ENCODE peak calls at places on chromosomes 16 and 17, in four cellular contexts. Z is neural progenitor cell, T is adrenal gland, G is thoracic aorta. S is an unnamed sample. For H3K36me3 and H3K9me3, the result is how much of the 10 kb centered on the place peaks cover.

GRCh38 chr17:82252511-82253178 is 20.9 kb downstream of the CSNK1D start:
- DNase-seq in T (no peak), Z (no peak), G (no peak), S (no peak)

GRCh38 chr16:55912022-55912421 is 36.8 kb upstream of the CES5A start:
- DNase-seq in Z (no peak), T (no peak), G (no peak), S (no peak)

GRCh38 chr17:79401704-79402075 is 209.2 kb downstream of the RBFOX3 start:
- DNase-seq in Z (no peak), T (no peak), G (no peak), S (no peak)

GRCh38 chr16:14354561-14355351 is 275.3 kb downstream of the PARN start:
- DNase-seq in G (no peak), Z (no peak), T (peak), S (no peak)

GRCh38 chr17:50218071-50218759 is 16.8 kb upstream of the COL1A1 start:
- DNase-seq in Z (no peak), G (no peak), T (no peak), S (no peak)

GRCh38 chr17:75832164-75832651 is 12.0 kb downstream of the UNC13D start:
- DNase-seq in T (peak), G (no peak), Z (no peak), S (no peak)

GRCh38 chr16:55494994-55495421 is 13.9 kb upstream of the LPCAT2 start:
- DNase-seq in T (peak), G (no peak), Z (peak), S (peak)

GRCh38 chr17:38747385-38748328 is 479 bp downstream of the PCGF2 start:
- DNase-seq in T (peak), G (no peak), Z (peak), S (no peak)

GRCh38 chr17:45186955-45187354 is 25.3 kb downstream of the HEXIM2 start:
- DNase-seq in T (no peak), G (no peak), Z (no peak), S (no peak)

GRCh38 chr16:65319621-65320231 is 197.9 kb upstream of the CDH11 start:
- DNase-seq in T (no peak), Z (peak), G (no peak), S (no peak)

GRCh38 chr17:62859146-62859545 is 51.0 kb upstream of the MARCHF10 start:
- DNase-seq in G (peak), Z (no peak), T (peak), S (no peak)

GRCh38 chr16:68235105-68235881 is 634 bp downstream of the ESRP2 start:
- DNase-seq in T (no peak), Z (peak), G (no peak), S (no peak)

GRCh38 chr17:81295678-81296381 is 723 bp upstream of the SLC38A10 start:
- DNase-seq in T (peak), G (no peak), Z (peak), S (peak)

GRCh38 chr17:64315032-64315490 is 52.0 kb upstream of the TEX2 start:
- DNase-seq in Z (no peak), G (peak), T (peak), S (peak)

GRCh38 chr16:78494674-78495073 is 395.2 kb downstream of the WWOX start:
- DNase-seq in T (no peak), Z (no peak), G (no peak), S (no peak)

GRCh38 chr17:48825446-48826381 is 5.1 kb upstream of the CALCOCO2 start:
- DNase-seq in T (no peak), Z (no peak), G (no peak), S (no peak)

GRCh38 chr17:73007447-73007846 is 85.0 kb downstream of the SLC39A11 start:
- DNase-seq in G (no peak), T (no peak), Z (no peak), S (no peak)

GRCh38 chr16:73064996-73065349 is 17.0 kb upstream of the ZFHX3 start:
- DNase-seq in Z (no peak), T (no peak), G (no peak), S (no peak)

GRCh38 chr17:51120357-51120738 is 320 bp downstream of the SPAG9 start:
- DNase-seq in G (no peak), T (no peak), Z (no peak), S (no peak)

GRCh38 chr17:81231766-81232581 is 6.9 kb downstream of the TEPSIN start:
- DNase-seq in Z (no peak), G (no peak), T (no peak), S (no peak)

GRCh38 chr16:84234656-84235285 is 5.0 kb downstream of the KCNG4 start:
- DNase-seq in T (peak), Z (no peak), G (no peak), S (no peak)

GRCh38 chr16:31201511-31202401 is 804 bp downstream of the PYCARD start:
- DNase-seq in T (peak), G (no peak), Z (peak), S (peak)

GRCh38 chr16:3080024-3080423 is 14.6 kb downstream of the IL32 start:
- DNase-seq in Z (no peak), G (no peak), T (no peak), S (no peak)

GRCh38 chr17:48068491-48068961 is 20.4 kb downstream of the NFE2L1 start:
- DNase-seq in T (no peak), Z (no peak), G (no peak), S (no peak)

DNA sequence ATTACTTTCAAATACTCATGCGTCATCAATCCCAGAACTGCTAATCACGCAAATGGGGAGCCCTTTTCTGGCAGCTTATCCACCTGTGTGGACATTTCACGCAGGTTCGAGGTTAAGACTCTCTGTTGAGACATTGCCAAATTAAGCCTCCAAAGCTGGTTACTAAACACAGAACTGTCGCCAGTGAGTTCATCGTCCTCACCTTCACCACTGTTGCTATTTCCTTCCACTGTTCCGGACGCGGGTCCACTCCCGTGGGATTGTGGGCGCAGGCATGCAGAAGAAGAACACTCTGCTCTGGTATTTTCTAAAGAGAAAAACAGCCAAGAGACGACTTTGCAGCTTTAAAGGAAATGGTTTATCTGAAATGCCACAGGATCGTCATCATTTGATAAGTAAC is 16.1 kb downstream of the GOT2 start:
- DNase-seq in T (no peak), G (no peak), Z (no peak), S (no peak)
- H3K36me3 ChIP-seq in T (half or more), G (half or more), Z (under half), S (under half)

DNA sequence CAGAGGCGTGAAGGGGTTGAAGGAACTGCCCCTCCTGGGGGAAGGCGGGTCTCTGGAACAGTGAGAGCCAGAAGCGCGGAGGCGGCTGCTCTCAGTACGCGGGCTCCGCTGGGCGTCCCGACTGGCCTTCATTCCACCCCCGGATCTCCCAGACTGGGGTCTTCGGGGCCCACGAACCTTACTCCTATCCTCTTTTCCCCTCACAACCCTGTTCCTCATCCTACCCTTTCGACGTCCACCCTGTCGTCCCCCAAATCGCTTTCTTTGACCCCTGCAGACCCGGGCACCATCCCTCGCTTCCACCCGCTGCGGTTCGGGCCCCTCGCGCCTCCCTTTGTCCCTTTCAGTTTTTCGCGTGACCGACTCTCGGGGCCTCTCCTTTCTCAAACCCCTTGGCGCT is 2114.6 kb downstream of the TP53TG3F start:
- DNase-seq in G (no peak), T (no peak), Z (no peak), S (no peak)
- H3K9me3 ChIP-seq in G (under half), T (under half), Z (under half), S (under half)

GRCh38 chr16:20409398-20410152 is at the start of gene ACSM5:
- DNase-seq in T (peak), Z (no peak), G (no peak), S (no peak)

GRCh38 chr16:20411055-20411454 is 1.7 kb downstream of the ACSM5 start:
- DNase-seq in T (no peak), G (no peak), Z (no peak), S (no peak)

GRCh38 chr16:20410153-20410723 is 904 bp downstream of the ACSM5 start:
- DNase-seq in Z (no peak), G (no peak), T (peak), S (no peak)

GRCh38 chr16:20415541-20415940 is 6.2 kb downstream of the ACSM5 start:
- DNase-seq in Z (no peak), T (no peak), G (no peak), S (no peak)
- H3K36me3 ChIP-seq in Z (under half), T (under half), G (under half), S (under half)

DNA sequence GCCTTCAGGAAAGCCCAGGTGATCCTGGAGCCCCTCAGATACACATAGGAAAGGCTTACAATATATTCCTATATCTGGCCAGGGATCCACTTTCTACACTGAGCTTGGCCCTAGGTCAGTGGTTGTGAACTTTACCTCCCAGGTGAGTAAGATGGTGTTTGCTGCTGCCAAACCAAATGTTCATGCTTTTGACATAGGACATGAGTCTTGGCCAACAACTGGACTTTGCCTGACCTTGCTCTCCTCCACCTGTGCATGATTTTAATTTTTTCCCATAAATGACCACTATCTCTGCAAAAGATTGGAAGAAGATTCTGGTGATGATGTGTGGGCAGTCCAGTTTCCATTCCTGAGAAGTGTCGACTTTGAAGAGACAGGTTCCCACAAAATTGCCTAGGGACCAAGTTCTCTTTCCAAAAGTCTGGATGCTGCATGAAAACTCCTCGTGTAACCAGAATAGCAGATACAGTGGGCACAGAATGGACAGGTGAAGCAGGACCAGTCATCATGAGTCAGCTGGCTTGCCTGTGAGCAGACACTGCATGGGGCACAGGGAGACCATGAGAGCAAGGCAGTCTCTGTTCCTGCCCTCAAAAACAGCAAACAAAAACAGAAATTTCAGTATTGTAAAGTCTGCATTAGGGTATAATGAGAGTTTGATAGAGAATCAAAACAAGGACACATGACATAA is 226.4 kb upstream of the MON1B start:
- DNase-seq in G (no peak), T (no peak), Z (no peak), S (no peak)
- H3K9me3 ChIP-seq in G (under half), T (under half), Z (under half), S (under half)

S was measured in lung.